ENCODE peak calls at places on chromosomes 13 and 19, in nine cellular contexts. P is stomach, T is HL-60, I is GM23338, C is K562, V is sigmoid colon, U is breast epithelium, Q is transverse colon, K is upper lobe of left lung. F is an unnamed sample.

GRCh38 chr19:16402076-16402475 is 69.7 kb downstream of the EPS15L1 start:
- DNase-seq in P (no peak), T (no peak), I (no peak), C (no peak), V (no peak), U (no peak), Q (no peak), K (no peak), F (no peak)

GRCh38 chr13:110815471-110816204 is 99.2 kb downstream of the ANKRD10 start:
- DNase-seq in P (no peak), T (no peak), I (no peak), C (no peak), V (no peak), U (no peak), Q (no peak), K (peak), F (peak)

GRCh38 chr13:110382229-110382628 is 75.1 kb downstream of the COL4A2 start:
- DNase-seq in P (no peak), T (no peak), I (no peak), C (no peak), V (no peak), U (no peak), Q (no peak), K (no peak), F (no peak)

GRCh38 chr19:12791345-12792047 is at the start of gene JUNB:
- DNase-seq in P (peak), T (peak), I (peak), C (peak), V (peak), U (peak), Q (peak), K (peak), F (peak)

GRCh38 chr13:28679628-28680027 is 20.7 kb downstream of the POMP start:
- DNase-seq in P (no peak), T (no peak), I (peak), C (no peak), V (no peak), U (no peak), Q (no peak), K (no peak), F (no peak)

GRCh38 chr19:37997911-37998344 is 90.9 kb downstream of the SIPA1L3 start:
- DNase-seq in P (no peak), T (no peak), I (no peak), C (no peak), V (no peak), U (no peak), Q (no peak), K (no peak), F (no peak)

GRCh38 chr19:57974434-57974833 is at the start of gene C19orf18:
- DNase-seq in P (no peak), T (no peak), I (no peak), C (no peak), V (no peak), U (no peak), Q (no peak), K (no peak), F (no peak)

GRCh38 chr19:35722461-35722860 is 4.7 kb downstream of the KMT2B start:
- DNase-seq in P (no peak), T (no peak), I (no peak), C (no peak), V (no peak), U (no peak), Q (no peak), K (no peak), F (no peak)

GRCh38 chr13:90455861-90456260 is 891.6 kb upstream of the MIR17HG start:
- DNase-seq in P (no peak), T (no peak), I (no peak), C (no peak), V (no peak), U (no peak), Q (no peak), K (no peak), F (no peak)

GRCh38 chr13:34886476-34886875 is 55.6 kb upstream of the NBEA start:
- DNase-seq in P (no peak), T (no peak), I (no peak), C (no peak), V (no peak), U (no peak), Q (no peak), K (no peak), F (no peak)

GRCh38 chr13:65154661-65155447 is 2075.3 kb downstream of the PCDH9 start:
- DNase-seq in P (no peak), T (no peak), I (no peak), C (no peak), V (no peak), U (no peak), Q (no peak), K (no peak), F (no peak)

GRCh38 chr13:31946091-31946770 is 85.3 kb upstream of the FRY start:
- DNase-seq in P (no peak), T (no peak), I (no peak), C (no peak), V (no peak), U (no peak), Q (no peak), K (no peak), F (no peak)

GRCh38 chr13:31947506-31947905 is 84.1 kb upstream of the FRY start:
- DNase-seq in P (no peak), T (no peak), I (peak), C (no peak), V (no peak), U (no peak), Q (no peak), K (no peak), F (no peak)

GRCh38 chr13:31944262-31945160 is 87.1 kb upstream of the FRY start:
- DNase-seq in P (no peak), T (no peak), I (no peak), C (no peak), V (no peak), U (no peak), Q (no peak), K (no peak), F (no peak)

GRCh38 chr13:31945202-31945978 is 86.2 kb upstream of the FRY start:
- DNase-seq in P (peak), T (peak), I (peak), C (no peak), V (peak), U (peak), Q (peak), K (peak), F (peak)

DNA sequence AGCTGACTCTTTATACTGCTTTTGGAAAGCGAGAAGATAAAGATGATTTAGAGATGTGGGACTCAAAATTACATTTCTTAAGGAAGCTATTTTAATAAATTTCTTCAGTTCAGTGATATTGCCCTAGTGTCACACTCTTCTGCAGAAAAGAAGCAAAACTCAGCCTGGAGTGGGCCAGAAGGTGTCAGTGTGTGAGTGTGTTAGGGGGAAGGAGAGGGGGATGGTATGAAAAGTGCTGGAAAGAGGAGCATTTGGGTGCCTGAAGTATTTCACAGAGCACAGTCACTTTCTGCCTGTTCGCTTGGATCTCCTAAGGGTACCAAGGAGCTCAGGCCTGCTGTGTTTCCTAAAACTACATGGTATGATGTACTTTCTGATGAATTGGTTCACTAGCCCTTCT is 84.5 kb upstream of the FRY start:
- DNase-seq in P (no peak), T (no peak), I (no peak), C (no peak), V (no peak), U (no peak), Q (no peak), K (no peak), F (no peak)
- TF ChIP-seq CTCF in P (no peak), T (no peak), I (no peak), C (no peak), V (no peak), U (no peak), Q (no peak), K (no peak), F (no peak)

GRCh38 chr13:51785592-51786424 is 18.2 kb downstream of the DHRS12 start:
- DNase-seq in P (peak), T (no peak), I (no peak), C (no peak), V (peak), U (no peak), Q (no peak), K (peak), F (no peak)
- TF ChIP-seq POLR2AphosphoS5 in P (peak), T (no peak), I (no peak), C (peak), V (peak), U (peak), Q (no peak), K (peak), F (no peak)

DNA sequence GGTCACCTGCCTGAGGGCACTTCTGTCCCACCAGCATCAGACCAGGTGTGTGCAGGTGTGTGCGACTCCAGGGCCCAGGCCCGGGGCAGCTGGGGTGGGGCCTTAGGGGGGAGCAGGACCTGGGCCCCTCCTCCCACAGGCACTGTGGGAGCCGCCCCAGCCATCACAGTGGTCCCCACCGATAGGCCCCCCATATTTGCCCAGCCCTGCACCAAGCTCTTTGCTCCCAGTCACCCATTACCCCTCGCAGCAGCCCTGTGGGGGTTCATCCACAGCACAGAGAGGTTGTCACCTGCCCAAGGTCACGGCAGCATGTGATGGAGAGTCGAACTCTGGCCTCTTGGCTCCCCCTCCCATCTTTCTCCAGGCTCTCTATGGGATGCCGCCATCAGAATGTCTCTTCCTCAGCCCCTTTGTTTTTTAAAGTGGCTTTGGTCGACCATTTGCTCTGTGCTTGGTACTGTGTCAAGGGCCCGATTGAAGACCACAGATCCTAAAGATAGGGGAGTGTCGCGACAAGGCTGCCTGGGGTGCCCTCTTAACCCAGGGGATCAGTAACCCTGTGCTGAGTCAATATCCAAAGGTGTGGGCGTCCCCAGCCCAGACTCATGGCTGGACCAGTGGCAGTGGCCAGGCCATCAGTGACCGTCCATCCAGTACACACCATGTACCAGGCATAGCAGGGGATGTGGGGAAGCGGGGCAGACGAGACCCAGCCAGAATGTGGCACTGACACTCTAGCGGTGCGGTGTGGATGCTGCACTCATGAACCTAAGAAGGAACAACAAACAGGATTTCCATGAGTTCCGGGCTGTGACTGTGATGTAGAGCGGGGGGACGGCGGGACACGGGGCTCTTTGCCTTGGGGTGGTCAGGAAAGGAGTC is 28.3 kb upstream of the NCCRP1 start:
- DNase-seq in P (no peak), T (no peak), I (no peak), C (no peak), V (no peak), U (no peak), Q (no peak), K (no peak), F (no peak)
- TF ChIP-seq CTCF in P (no peak), T (no peak), I (no peak), C (no peak), V (no peak), U (no peak), Q (no peak), K (peak), F (no peak)

GRCh38 chr19:49019242-49019932 is 2.5 kb upstream of the LHB start:
- DNase-seq in P (peak), T (no peak), I (peak), C (peak), V (no peak), U (no peak), Q (peak), K (peak), F (peak)
- TF ChIP-seq POLR2AphosphoS5 in P (no peak), T (no peak), I (no peak), C (no peak), V (no peak), U (no peak), Q (no peak), K (no peak), F (no peak)

GRCh38 chr19:42311612-42312160 is 1.4 kb upstream of the TMEM145 start:
- DNase-seq in P (no peak), T (no peak), I (peak), C (no peak), V (no peak), U (no peak), Q (no peak), K (no peak), F (no peak)
- TF ChIP-seq CTCF in P (no peak), T (no peak), I (peak), C (peak), V (no peak), U (no peak), Q (no peak), K (no peak), F (no peak)

DNA sequence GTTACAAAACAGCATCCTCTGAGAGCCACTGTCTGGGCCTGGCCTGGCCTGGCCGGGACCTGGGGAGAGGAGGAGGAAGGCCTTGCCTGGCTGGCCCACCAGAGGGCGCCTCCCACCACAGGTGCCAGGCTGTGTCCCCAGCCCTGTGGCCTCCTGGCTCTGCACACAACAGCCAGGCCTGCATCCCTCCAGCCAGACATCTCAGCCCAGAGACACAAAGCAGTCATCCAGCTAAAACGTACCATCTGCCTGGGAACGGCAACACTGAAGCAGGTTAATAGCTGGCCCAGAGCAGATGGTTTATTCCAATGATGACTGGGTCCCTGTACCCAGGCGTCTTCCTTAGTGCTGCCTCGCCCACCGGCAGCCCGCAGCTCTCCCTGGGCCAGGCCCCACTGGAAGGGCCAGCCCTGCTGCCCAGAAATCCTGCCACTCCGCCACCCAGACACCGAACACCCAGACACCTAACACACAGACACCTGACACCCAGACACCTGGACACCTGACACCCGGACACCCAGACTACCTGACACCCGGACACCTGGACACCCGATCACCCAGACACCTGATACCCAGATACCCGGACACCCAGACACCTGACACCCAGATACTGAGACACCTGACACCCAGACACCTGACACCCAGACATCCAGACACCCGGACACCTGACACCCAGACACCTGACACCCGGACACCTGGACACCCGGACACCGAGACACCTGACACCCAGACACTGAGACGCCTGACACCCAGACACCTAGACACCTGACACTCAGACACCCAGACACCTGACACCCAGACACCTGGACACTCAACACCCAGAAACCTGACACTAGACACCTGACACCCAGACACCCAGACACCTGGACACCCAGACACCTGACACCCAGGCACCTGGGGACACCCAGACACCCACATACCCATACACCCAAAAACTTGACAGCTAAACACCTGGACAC is 20.1 kb downstream of the C19orf12 start:
- DNase-seq in P (peak), T (peak), I (peak), C (peak), V (peak), U (peak), Q (peak), K (peak), F (peak)
- TF ChIP-seq POLR2AphosphoS5 in P (peak), T (no peak), I (no peak), C (no peak), V (peak), U (peak), Q (peak), K (no peak), F (no peak)